ENCODE peak calls at places on chromosomes 12 and 14, in four cellular contexts. Y is brain microvascular endothelial cell, Z is heart right ventricle, P is mucosa of descending colon. F is an unnamed sample.

GRCh38 chr14:58796201-58796600 is 158.4 kb downstream of the DACT1 start:
- DNase-seq in Y (no peak), P (no peak), Z (no peak), F (no peak)

GRCh38 chr14:76653875-76654572 is 107.2 kb upstream of the VASH1 start:
- DNase-seq in Y (no peak), P (no peak), Z (no peak), F (no peak)

GRCh38 chr14:65198346-65198745 is 96.0 kb upstream of the MAX start:
- DNase-seq in P (no peak), Z (no peak), Y (no peak), F (no peak)

GRCh38 chr12:65525501-65526141 is 247.1 kb downstream of the MSRB3 start:
- DNase-seq in P (no peak), Z (no peak), Y (peak), F (no peak)

GRCh38 chr12:5524116-5524768 is 92.3 kb downstream of the NTF3 start:
- DNase-seq in P (no peak), Z (no peak), Y (no peak), F (no peak)

GRCh38 chr12:27304856-27305255 is 27.8 kb upstream of the BMAL2 start:
- DNase-seq in Y (no peak), P (no peak), Z (no peak), F (no peak)

GRCh38 chr14:95286649-95287048 is 33.1 kb downstream of the CLMN start:
- DNase-seq in P (no peak), Y (no peak), Z (no peak), F (no peak)

GRCh38 chr12:75666980-75667359 is 155.6 kb upstream of the KRR1 start:
- DNase-seq in Y (peak), Z (no peak), P (no peak), F (no peak)

GRCh38 chr12:32918890-32919791 is 22.6 kb upstream of the PKP2 start:
- DNase-seq in P (no peak), Y (peak), Z (peak), F (no peak)
- H3K4me3 ChIP-seq in P (no peak), Y (no peak), Z (no peak), F (no peak)

GRCh38 chr12:105352940-105353635 is 22.6 kb downstream of the C12orf75 start:
- DNase-seq in Y (no peak), Z (no peak), P (no peak), F (no peak)
- H3K4me3 ChIP-seq in Y (no peak), Z (no peak), P (no peak), F (peak)

GRCh38 chr14:37590810-37591139 is 4.3 kb downstream of the FOXA1 start:
- DNase-seq in Z (no peak), P (no peak), Y (no peak), F (no peak)
- H3K4me3 ChIP-seq in Z (no peak), P (no peak), Y (no peak), F (no peak)

GRCh38 chr14:23694085-23694975 is 58.2 kb downstream of the DHRS2 start:
- DNase-seq in Z (no peak), Y (no peak), P (no peak), F (no peak)
- H3K4me3 ChIP-seq in Z (peak), Y (no peak), P (no peak), F (no peak)

DNA sequence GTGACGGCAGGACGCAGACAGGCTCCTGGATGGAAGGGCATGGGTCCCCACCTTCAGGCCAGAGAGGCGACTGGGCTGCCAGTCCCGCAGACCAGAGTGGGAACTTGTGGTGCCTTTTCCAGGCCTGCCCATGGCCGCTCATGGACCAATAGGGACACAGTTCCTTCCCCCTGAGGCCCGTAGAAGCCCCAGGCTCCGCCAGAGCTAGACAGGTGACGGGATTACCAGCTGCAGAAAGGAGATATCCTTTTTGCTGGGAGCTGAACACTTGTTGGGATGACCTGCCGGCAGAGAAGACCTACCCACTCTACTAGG is 73.6 kb upstream of the RASSF8 start:
- DNase-seq in P (no peak), Z (no peak), Y (no peak), F (no peak)
- H3K4me3 ChIP-seq in P (no peak), Z (no peak), Y (no peak), F (no peak)